ENCODE peak calls at places on chromosomes 7 and 10, in five cellular contexts. O is GM18507; J is stimulated activated CD4-positive, alpha-beta T cell treated with anti-CD3 and anti-CD28 coated beads, Interleukin-12 subunit alpha, Interleukin-12 subunit beta, amount 100 ng/mL, for 4 hours; V is naive thymus-derived CD4-positive, alpha-beta T cell; B is LoVo. H is an unnamed sample.

GRCh38 chr7:78734626-78735025 is 718.8 kb downstream of the MAGI2 start:
- DNase-seq in B (no peak), J (no peak), O (no peak), V (no peak), H (no peak)

GRCh38 chr7:42090806-42091205 is 146.2 kb downstream of the GLI3 start:
- DNase-seq in J (no peak), B (no peak), V (no peak), O (no peak), H (no peak)

GRCh38 chr7:87220734-87221215 is 1.2 kb upstream of the TMEM243 start:
- DNase-seq in B (peak; percentile 19), O (no peak), J (no peak), V (no peak), H (no peak)

GRCh38 chr7:43626695-43627094 is 43.8 kb downstream of the STK17A start:
- DNase-seq in O (no peak), V (no peak), J (no peak), B (no peak), H (no peak)

GRCh38 chr10:110444009-110444347 is 53.7 kb upstream of the DUSP5 start:
- DNase-seq in O (no peak), V (no peak), B (no peak), J (no peak), H (no peak)

GRCh38 chr10:120818301-120818700 is 32.9 kb upstream of the WDR11 start:
- DNase-seq in J (no peak), O (no peak), V (no peak), B (no peak), H (no peak)

GRCh38 chr7:134818568-134819345 is 39.3 kb downstream of the CALD1 start:
- DNase-seq in V (no peak), B (no peak), O (no peak), J (no peak), H (no peak)

GRCh38 chr10:79315602-79315920 is 31.7 kb upstream of the PPIF start:
- DNase-seq in V (no peak), J (no peak), O (no peak), B (no peak), H (no peak)

GRCh38 chr10:88986549-88987242 is 3.9 kb upstream of the FAS start:
- DNase-seq in O (no peak), V (peak; percentile 8), J (no peak), B (peak; percentile 43), H (no peak)

GRCh38 chr7:51289608-51290370 is 26.8 kb downstream of the COBL start:
- DNase-seq in B (no peak), O (no peak), J (no peak), V (no peak), H (no peak)

GRCh38 chr7:133491846-133492652 is 239.2 kb downstream of the EXOC4 start:
- DNase-seq in J (no peak), V (no peak), O (no peak), B (peak; percentile 65), H (no peak)

GRCh38 chr10:78520737-78521430 is 487.2 kb downstream of the RPS24 start:
- DNase-seq in V (peak; percentile 34), O (no peak), J (no peak), B (peak; percentile 12), H (no peak)

GRCh38 chr7:16668978-16669377 is 23.0 kb downstream of the BZW2 start:
- DNase-seq in J (no peak), V (no peak), B (no peak), O (no peak), H (no peak)

GRCh38 chr10:42475168-42476098 is 162.9 kb downstream of the ZNF33B start:
- DNase-seq in V (no peak), J (no peak), B (no peak), O (no peak), H (peak; percentile 14)

GRCh38 chr10:132610071-132610701 is 72.6 kb downstream of the INPP5A start:
- DNase-seq in V (no peak), O (no peak), J (no peak), B (no peak), H (no peak)

GRCh38 chr10:130720235-130720634 is 584.0 kb downstream of the GLRX3 start:
- DNase-seq in O (no peak), V (no peak), J (no peak), B (no peak), H (no peak)

GRCh38 chr7:30744075-30744417 is 7.9 kb upstream of the INMT start:
- DNase-seq in B (no peak), J (no peak), V (no peak), O (no peak), H (no peak)

GRCh38 chr10:23024002-23024401 is 71.4 kb upstream of the MSRB2 start:
- DNase-seq in O (no peak), J (no peak), V (no peak), B (no peak), H (no peak)

GRCh38 chr7:41834805-41835694 is 132.2 kb upstream of the INHBA start:
- DNase-seq in B (no peak), J (no peak), V (no peak), O (no peak), H (no peak)